ENCODE peak calls at places on chromosomes 2 and 18, in four cellular contexts. V is colonic mucosa, L is WERI-Rb-1, Y is brain microvascular endothelial cell. A is an unnamed sample.

GRCh38 chr2:15968280-15969178 is 28.2 kb downstream of the MYCN start:
- DNase-seq in V (no peak), L (peak), Y (no peak), A (no peak)

GRCh38 chr2:71454221-71455010 is 1.1 kb downstream of the DYSF start:
- DNase-seq in V (no peak), L (no peak), Y (no peak), A (no peak)

GRCh38 chr18:49911414-49911813 is 98.1 kb upstream of the ACAA2 start:
- DNase-seq in V (no peak), L (peak), Y (no peak), A (no peak)

GRCh38 chr18:21914739-21915319 is 174.2 kb downstream of the MIB1 start:
- DNase-seq in V (peak), L (peak), Y (peak), A (peak)

GRCh38 chr2:128388414-128389032 is 69.9 kb upstream of the HS6ST1 start:
- DNase-seq in V (no peak), L (no peak), Y (no peak), A (no peak)

GRCh38 chr18:46322411-46322891 is 218.3 kb downstream of the HAUS1 start:
- DNase-seq in V (no peak), L (no peak), Y (no peak), A (no peak)

GRCh38 chr18:63097198-63097597 is 222.4 kb downstream of the BCL2 start:
- DNase-seq in V (no peak), L (no peak), Y (no peak), A (no peak)

GRCh38 chr2:201233192-201234166 is 26.9 kb upstream of the CASP8 start:
- DNase-seq in V (peak), L (no peak), Y (no peak), A (no peak)

GRCh38 chr2:237534380-237534779 is 32.0 kb upstream of the PRLH start:
- DNase-seq in V (no peak), L (no peak), Y (no peak), A (no peak)

GRCh38 chr2:226742346-226742745 is 57.3 kb downstream of the IRS1 start:
- DNase-seq in V (no peak), L (no peak), Y (no peak), A (peak)

GRCh38 chr2:127381762-127382161 is 6.0 kb downstream of the MAP3K2 start:
- DNase-seq in V (no peak), L (no peak), Y (no peak), A (no peak)

GRCh38 chr2:159009940-159010339 is 41.5 kb downstream of the TANC1 start:
- DNase-seq in V (no peak), L (no peak), Y (no peak), A (no peak)

GRCh38 chr2:124241-124880 is 78.1 kb upstream of the FAM110C start:
- DNase-seq in V (no peak), L (no peak), Y (no peak), A (no peak)

GRCh38 chr2:54176577-54176976 is 61.2 kb downstream of the ACYP2 start:
- DNase-seq in V (peak), L (peak), Y (peak), A (peak)

GRCh38 chr18:57833441-57834101 is 30.5 kb upstream of the ATP8B1 start:
- DNase-seq in V (peak), L (no peak), Y (peak), A (no peak)

GRCh38 chr2:46273919-46274318 is 23.3 kb upstream of the EPAS1 start:
- DNase-seq in V (no peak), L (no peak), Y (peak), A (no peak)

GRCh38 chr18:2823202-2823601 is 23.6 kb upstream of the EMILIN2 start:
- DNase-seq in V (no peak), L (no peak), Y (no peak), A (no peak)

GRCh38 chr18:48695671-48696070 is 156.8 kb downstream of the CTIF start:
- DNase-seq in V (no peak), L (no peak), Y (no peak), A (no peak)

GRCh38 chr2:239715202-239715601 is 309.9 kb downstream of the NDUFA10 start:
- DNase-seq in V (no peak), L (no peak), Y (no peak), A (no peak)

GRCh38 chr2:16626497-16626896 is 39.1 kb downstream of the CYRIA start:
- DNase-seq in V (no peak), L (no peak), Y (peak), A (peak)

GRCh38 chr2:15299904-15300528 is 261.1 kb downstream of the NBAS start:
- DNase-seq in V (no peak), L (no peak), Y (no peak), A (no peak)

GRCh38 chr2:171341394-171341793 is 92.4 kb downstream of the METTL8 start:
- DNase-seq in V (no peak), L (no peak), Y (no peak), A (no peak)

GRCh38 chr2:21194828-21195227 is 71.1 kb downstream of the TDRD15 start:
- DNase-seq in V (no peak), L (peak), Y (no peak), A (no peak)

GRCh38 chr2:222752731-222753130 is 81.3 kb downstream of the MOGAT1 start:
- DNase-seq in V (no peak), L (peak), Y (no peak), A (no peak)

GRCh38 chr18:69635482-69635881 is 234.8 kb downstream of the DOK6 start:
- DNase-seq in V (no peak), L (no peak), Y (no peak), A (no peak)

GRCh38 chr18:69638056-69638455 is 237.4 kb downstream of the DOK6 start:
- DNase-seq in V (no peak), L (no peak), Y (no peak), A (no peak)

GRCh38 chr18:69631281-69631680 is 230.6 kb downstream of the DOK6 start:
- DNase-seq in V (no peak), L (no peak), Y (no peak), A (no peak)

DNA sequence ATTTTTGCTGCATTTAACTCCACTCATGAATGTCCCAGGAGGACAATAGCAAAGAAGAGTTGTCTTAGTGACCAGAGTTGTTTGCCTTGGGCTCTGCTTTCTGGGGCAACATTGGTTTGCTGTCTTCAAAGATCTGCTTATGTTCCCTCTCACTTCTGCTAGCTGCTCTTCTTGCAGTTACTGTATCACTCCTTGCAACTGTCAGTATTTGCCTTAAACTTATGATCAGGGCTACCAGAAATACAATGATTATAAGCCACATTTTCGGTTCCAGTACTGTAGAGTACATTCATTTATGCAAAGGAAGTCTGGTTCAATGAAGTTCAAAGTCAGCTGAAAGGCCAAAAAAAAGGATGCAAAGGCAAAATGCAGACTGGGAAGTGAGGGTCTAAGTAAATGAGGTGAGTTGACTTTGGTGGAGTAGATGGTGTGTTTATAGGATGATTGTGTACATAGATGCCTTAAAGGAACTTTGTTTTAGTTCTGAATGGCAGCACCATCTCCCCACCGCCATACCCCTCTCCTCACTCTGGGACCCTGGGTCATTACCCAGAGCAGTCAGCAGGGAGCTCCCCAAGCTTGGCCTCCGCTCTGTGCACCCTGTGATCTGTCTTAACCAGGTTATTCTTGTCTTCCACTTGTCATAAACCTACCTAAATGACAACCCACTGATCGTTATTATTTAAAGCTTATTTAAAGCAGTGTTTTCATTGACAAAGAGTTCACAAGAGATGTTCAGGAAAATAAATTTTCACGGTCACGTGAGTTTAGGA is 236.0 kb downstream of the DOK6 start:
- DNase-seq in V (no peak), L (peak), Y (no peak), A (no peak)
- TF ChIP-seq CTCF in V (no peak), L (peak), Y (peak), A (peak)

GRCh38 chr18:12599966-12600365 is 57.9 kb downstream of the SPIRE1 start:
- DNase-seq in V (no peak), L (no peak), Y (no peak), A (no peak)

GRCh38 chr18:12599543-12599942 is 58.4 kb downstream of the SPIRE1 start:
- DNase-seq in V (no peak), L (no peak), Y (no peak), A (no peak)

GRCh38 chr18:12606592-12607315 is 51.2 kb downstream of the SPIRE1 start:
- DNase-seq in V (no peak), L (no peak), Y (no peak), A (no peak)

GRCh38 chr18:12608292-12608691 is 49.6 kb downstream of the SPIRE1 start:
- DNase-seq in V (no peak), L (no peak), Y (no peak), A (no peak)

GRCh38 chr18:12604445-12605007 is 53.4 kb downstream of the SPIRE1 start:
- DNase-seq in V (no peak), L (no peak), Y (no peak), A (no peak)
- TF ChIP-seq CTCF in V (no peak), L (no peak), Y (peak), A (no peak)

DNA sequence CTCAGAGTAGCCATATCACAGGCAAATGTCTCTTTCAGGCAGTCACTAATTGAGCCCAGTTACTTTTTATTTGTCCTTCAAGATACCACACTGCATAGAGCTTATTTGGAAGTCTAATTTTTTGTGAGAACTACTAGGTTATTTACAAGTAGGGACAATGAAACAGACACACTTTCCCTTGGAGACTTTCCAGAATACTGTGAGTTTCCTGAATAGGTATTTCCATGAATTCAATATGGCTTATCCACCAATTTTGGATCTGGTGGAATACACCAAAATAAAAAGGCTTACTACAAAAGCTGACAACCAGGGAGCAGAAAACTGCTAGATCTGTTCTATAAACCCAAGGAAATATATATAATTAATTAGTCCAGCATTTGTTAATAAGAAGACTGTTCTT is 83.2 kb downstream of the NRXN1 start:
- DNase-seq in V (no peak), L (no peak), Y (no peak), A (no peak)
- TF ChIP-seq CTCF in V (no peak), L (no peak), Y (no peak), A (no peak)

DNA sequence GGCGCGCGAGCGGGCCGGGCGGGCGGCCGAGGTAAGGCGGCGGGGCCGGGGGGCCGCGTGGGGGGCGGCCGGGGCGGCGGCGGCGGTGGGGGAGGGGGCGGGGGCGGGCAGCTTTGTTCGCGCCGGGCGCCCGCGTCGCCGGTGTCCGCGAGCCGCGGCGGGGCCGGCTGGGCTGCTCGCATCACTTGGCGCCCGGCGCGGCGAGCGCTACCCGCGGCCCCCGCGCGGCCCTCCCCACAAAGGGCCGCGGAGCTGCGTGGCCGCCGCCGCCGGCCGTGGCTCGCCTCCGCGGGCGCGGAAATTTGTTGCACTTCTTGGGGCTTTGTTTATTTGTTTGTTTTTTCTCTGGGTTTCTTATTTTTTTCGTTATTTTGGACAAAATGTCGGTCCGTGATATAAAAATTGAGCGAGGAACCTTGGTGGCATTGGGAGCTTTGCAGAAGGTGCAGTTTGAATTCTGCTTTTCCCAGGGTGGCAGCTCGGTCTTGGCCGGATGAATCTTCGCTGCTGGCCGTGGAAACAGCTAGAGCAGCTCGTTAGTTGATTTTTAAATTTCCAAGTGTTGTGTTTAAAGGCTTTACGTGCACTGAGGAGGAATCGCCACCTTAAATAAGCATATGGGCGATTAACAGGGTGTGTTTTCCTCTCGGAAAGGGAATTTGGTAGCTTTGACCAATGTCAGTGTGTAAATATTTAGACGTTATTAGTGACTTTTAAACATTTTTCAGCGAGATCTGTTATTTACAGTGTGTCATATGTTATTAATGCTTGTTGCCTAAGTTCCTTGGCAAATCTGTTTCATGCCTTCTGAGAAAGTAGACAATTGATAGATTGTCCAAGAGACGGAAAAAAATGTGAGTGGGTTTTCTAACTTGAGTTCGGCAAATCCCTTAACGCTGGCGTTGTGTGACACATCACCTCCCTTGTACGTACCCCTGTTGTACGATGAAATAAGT is 816 bp downstream of the UBE2E3 start:
- DNase-seq in V (peak), L (peak), Y (peak), A (no peak)
- TF ChIP-seq CTCF in V (no peak), L (no peak), Y (no peak), A (no peak)

GRCh38 chr2:64644240-64645013 is 9.3 kb downstream of the SERTAD2 start:
- DNase-seq in V (peak), L (peak), Y (peak), A (peak)

GRCh38 chr2:64643838-64644219 is 9.9 kb downstream of the SERTAD2 start:
- DNase-seq in V (no peak), L (no peak), Y (no peak), A (no peak)

GRCh38 chr2:64646007-64646880 is 7.5 kb downstream of the SERTAD2 start:
- DNase-seq in V (peak), L (peak), Y (peak), A (peak)

GRCh38 chr2:64641585-64641984 is 12.1 kb downstream of the SERTAD2 start:
- DNase-seq in V (no peak), L (no peak), Y (no peak), A (no peak)

GRCh38 chr2:64645014-64645418 is 8.7 kb downstream of the SERTAD2 start:
- DNase-seq in V (peak), L (peak), Y (peak), A (peak)
- TF ChIP-seq CTCF in V (no peak), L (peak), Y (peak), A (no peak)

GRCh38 chr2:203396667-203397066 is 68.5 kb downstream of the ABI2 start:
- DNase-seq in V (no peak), L (peak), Y (no peak), A (no peak)
- TF ChIP-seq CTCF in V (no peak), L (peak), Y (peak), A (peak)

GRCh38 chr2:79040967-79041582 is 15.6 kb downstream of the REG3G start:
- DNase-seq in V (no peak), L (peak), Y (no peak), A (no peak)
- TF ChIP-seq CTCF in V (peak), L (peak), Y (no peak), A (peak)

GRCh38 chr2:84874381-84875212 is 6.3 kb downstream of the TRABD2A start:
- DNase-seq in V (no peak), L (no peak), Y (peak), A (no peak)
- TF ChIP-seq CTCF in V (no peak), L (no peak), Y (no peak), A (no peak)

GRCh38 chr2:41994661-41995060 is 53.2 kb upstream of the PKDCC start:
- DNase-seq in V (no peak), L (no peak), Y (no peak), A (no peak)
- TF ChIP-seq CTCF in V (no peak), L (no peak), Y (no peak), A (no peak)

GRCh38 chr2:144894612-144895300 is 374.8 kb upstream of the ZEB2 start:
- DNase-seq in V (no peak), L (no peak), Y (no peak), A (no peak)

GRCh38 chr2:144889348-144889747 is 369.4 kb upstream of the ZEB2 start:
- DNase-seq in V (no peak), L (no peak), Y (no peak), A (no peak)

GRCh38 chr2:144886847-144887246 is 366.9 kb upstream of the ZEB2 start:
- DNase-seq in V (peak), L (no peak), Y (no peak), A (peak)

GRCh38 chr2:144890828-144891227 is 370.9 kb upstream of the ZEB2 start:
- DNase-seq in V (no peak), L (no peak), Y (peak), A (peak)
- TF ChIP-seq CTCF in V (no peak), L (no peak), Y (peak), A (peak)